ENCODE peak calls at places on chromosomes 4 and X, in seven cellular contexts. One of them, this sample, is unnamed.

GRCh38 chr4:16607241-16607640 is 291.2 kb downstream of the LDB2 start:
- DNase-seq in astrocyte of the spinal cord: no peak
- DNase-seq in choroid plexus epithelial cell: no peak
- DNase-seq in fibroblast of the aortic adventitia: no peak
- DNase-seq in A549: no peak
- DNase-seq in CD8-positive, alpha-beta T cell: no peak
- DNase-seq in HepG2: no peak
- DNase-seq in this sample: no peak

GRCh38 chr4:145904413-145905177 is 34.0 kb downstream of the ZNF827 start:
- DNase-seq in astrocyte of the spinal cord: no peak
- DNase-seq in choroid plexus epithelial cell: no peak
- DNase-seq in fibroblast of the aortic adventitia: no peak
- DNase-seq in A549: no peak
- DNase-seq in CD8-positive, alpha-beta T cell: no peak
- DNase-seq in HepG2: no peak
- DNase-seq in this sample: peak

GRCh38 chrX:17592117-17592516 is 145.2 kb upstream of the SCML1 start:
- DNase-seq in astrocyte of the spinal cord: peak
- DNase-seq in choroid plexus epithelial cell: peak
- DNase-seq in fibroblast of the aortic adventitia: no peak
- DNase-seq in A549: no peak
- DNase-seq in CD8-positive, alpha-beta T cell: no peak
- DNase-seq in HepG2: no peak
- DNase-seq in this sample: no peak

GRCh38 chr4:20109395-20109794 is 142.3 kb upstream of the SLIT2 start:
- DNase-seq in astrocyte of the spinal cord: peak
- DNase-seq in choroid plexus epithelial cell: peak
- DNase-seq in fibroblast of the aortic adventitia: peak
- DNase-seq in A549: no peak
- DNase-seq in CD8-positive, alpha-beta T cell: no peak
- DNase-seq in HepG2: no peak
- DNase-seq in this sample: no peak

GRCh38 chrX:138485767-138486166 is 225.8 kb downstream of the FGF13 start:
- DNase-seq in astrocyte of the spinal cord: no peak
- DNase-seq in choroid plexus epithelial cell: no peak
- DNase-seq in fibroblast of the aortic adventitia: no peak
- DNase-seq in A549: no peak
- DNase-seq in CD8-positive, alpha-beta T cell: no peak
- DNase-seq in HepG2: no peak
- DNase-seq in this sample: no peak

GRCh38 chrX:150482537-150483217 is 85.7 kb upstream of the MTM1 start:
- DNase-seq in astrocyte of the spinal cord: peak
- DNase-seq in choroid plexus epithelial cell: peak
- DNase-seq in fibroblast of the aortic adventitia: peak
- DNase-seq in A549: peak
- DNase-seq in CD8-positive, alpha-beta T cell: no peak
- DNase-seq in HepG2: peak
- DNase-seq in this sample: peak

GRCh38 chr4:167873536-167873935 is 218.8 kb upstream of the ANXA10 start:
- DNase-seq in astrocyte of the spinal cord: no peak
- DNase-seq in choroid plexus epithelial cell: peak
- DNase-seq in fibroblast of the aortic adventitia: no peak
- DNase-seq in A549: no peak
- DNase-seq in CD8-positive, alpha-beta T cell: no peak
- DNase-seq in HepG2: no peak
- DNase-seq in this sample: no peak

GRCh38 chrX:150983526-150984163 is 510 bp downstream of the HMGB3 start:
- DNase-seq in astrocyte of the spinal cord: no peak
- DNase-seq in choroid plexus epithelial cell: no peak
- DNase-seq in fibroblast of the aortic adventitia: no peak
- DNase-seq in A549: no peak
- DNase-seq in CD8-positive, alpha-beta T cell: no peak
- DNase-seq in HepG2: no peak
- DNase-seq in this sample: no peak

GRCh38 chrX:13791559-13791958 is 25.3 kb downstream of the GPM6B start:
- DNase-seq in astrocyte of the spinal cord: peak
- DNase-seq in choroid plexus epithelial cell: no peak
- DNase-seq in fibroblast of the aortic adventitia: no peak
- DNase-seq in A549: no peak
- DNase-seq in CD8-positive, alpha-beta T cell: no peak
- DNase-seq in HepG2: no peak
- DNase-seq in this sample: no peak

DNA sequence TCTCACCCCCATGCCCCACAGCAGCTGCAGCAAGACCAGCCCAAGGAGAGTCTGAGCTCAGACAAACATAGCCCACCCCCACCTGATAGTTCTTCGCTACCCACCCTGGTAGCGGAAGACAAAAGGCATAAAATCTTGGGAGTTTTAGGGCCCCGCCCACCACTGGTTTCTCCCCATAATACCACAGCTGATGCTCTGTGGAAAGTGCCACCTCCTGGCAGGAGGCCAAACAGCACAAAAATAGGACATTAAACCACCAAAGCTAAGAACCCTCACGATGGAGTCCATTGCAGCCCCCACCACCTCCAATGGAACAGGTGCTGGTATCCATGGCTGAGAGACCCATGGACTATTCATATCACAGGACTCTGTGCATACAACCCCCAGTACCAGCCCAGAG is 226.7 kb downstream of the SNCA start:
- DNase-seq in astrocyte of the spinal cord: no peak
- DNase-seq in choroid plexus epithelial cell: no peak
- DNase-seq in fibroblast of the aortic adventitia: no peak
- DNase-seq in A549: no peak
- DNase-seq in CD8-positive, alpha-beta T cell: no peak
- DNase-seq in HepG2: no peak
- DNase-seq in this sample: no peak
- TF ChIP-seq CTCF in astrocyte of the spinal cord: no peak
- TF ChIP-seq CTCF in choroid plexus epithelial cell: no peak
- TF ChIP-seq CTCF in fibroblast of the aortic adventitia: no peak
- TF ChIP-seq CTCF in A549: no peak
- TF ChIP-seq CTCF in CD8-positive, alpha-beta T cell: no peak
- TF ChIP-seq CTCF in HepG2: no peak
- TF ChIP-seq CTCF in this sample: no peak

GRCh38 chr4:140082399-140082758 is 71.6 kb downstream of the MAML3 start:
- DNase-seq in astrocyte of the spinal cord: no peak
- DNase-seq in choroid plexus epithelial cell: no peak
- DNase-seq in fibroblast of the aortic adventitia: no peak
- DNase-seq in A549: no peak
- DNase-seq in CD8-positive, alpha-beta T cell: no peak
- DNase-seq in HepG2: no peak
- DNase-seq in this sample: no peak

GRCh38 chr4:140083320-140083719 is 70.7 kb downstream of the MAML3 start:
- DNase-seq in astrocyte of the spinal cord: no peak
- DNase-seq in choroid plexus epithelial cell: no peak
- DNase-seq in fibroblast of the aortic adventitia: no peak
- DNase-seq in A549: no peak
- DNase-seq in CD8-positive, alpha-beta T cell: no peak
- DNase-seq in HepG2: no peak
- DNase-seq in this sample: no peak

GRCh38 chr4:140084426-140084825 is 69.6 kb downstream of the MAML3 start:
- DNase-seq in astrocyte of the spinal cord: no peak
- DNase-seq in choroid plexus epithelial cell: no peak
- DNase-seq in fibroblast of the aortic adventitia: no peak
- DNase-seq in A549: no peak
- DNase-seq in CD8-positive, alpha-beta T cell: no peak
- DNase-seq in HepG2: no peak
- DNase-seq in this sample: no peak

GRCh38 chr4:140080883-140081282 is 73.1 kb downstream of the MAML3 start:
- DNase-seq in astrocyte of the spinal cord: peak
- DNase-seq in choroid plexus epithelial cell: no peak
- DNase-seq in fibroblast of the aortic adventitia: no peak
- DNase-seq in A549: no peak
- DNase-seq in CD8-positive, alpha-beta T cell: no peak
- DNase-seq in HepG2: no peak
- DNase-seq in this sample: no peak

DNA sequence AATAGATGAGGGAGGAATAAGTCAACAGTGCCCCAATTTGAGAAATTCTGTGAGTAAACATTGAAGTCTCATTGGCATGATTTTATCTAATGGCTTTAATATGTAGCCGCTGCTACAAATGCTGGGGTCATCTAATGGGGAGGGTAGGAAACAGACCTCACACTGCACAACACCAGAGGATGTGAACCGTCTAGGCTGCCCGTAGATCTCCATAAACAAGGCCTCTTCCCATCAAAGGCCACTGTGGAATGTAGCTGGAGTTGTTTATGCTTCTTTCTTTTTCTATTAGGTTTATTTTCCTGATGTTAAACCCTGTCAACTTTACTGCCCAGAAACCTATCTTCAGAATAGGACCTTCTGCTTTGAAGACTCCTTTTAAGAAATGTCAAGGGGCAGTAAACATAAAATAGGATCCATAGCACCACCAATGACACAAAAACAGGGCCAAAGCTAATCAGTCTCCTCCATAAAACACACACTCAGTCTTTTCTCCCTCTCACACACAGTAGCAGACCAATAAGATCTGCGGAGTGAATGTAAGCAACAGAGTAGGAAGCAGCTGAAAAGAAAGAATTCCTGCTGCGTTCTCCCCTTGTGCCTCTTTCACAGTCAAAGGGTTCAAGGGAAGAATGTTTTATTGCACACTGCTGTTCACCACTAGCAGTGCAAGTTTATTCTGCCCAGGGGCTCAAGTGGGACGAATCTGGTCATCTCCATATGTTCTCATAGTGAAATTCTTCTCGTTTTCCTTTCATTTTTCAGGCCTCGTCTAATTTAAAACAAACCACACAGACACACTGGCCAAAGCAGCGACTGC is 72.2 kb downstream of the MAML3 start:
- DNase-seq in astrocyte of the spinal cord: peak
- DNase-seq in choroid plexus epithelial cell: peak
- DNase-seq in fibroblast of the aortic adventitia: no peak
- DNase-seq in A549: no peak
- DNase-seq in CD8-positive, alpha-beta T cell: no peak
- DNase-seq in HepG2: no peak
- DNase-seq in this sample: no peak
- H3K4me3 ChIP-seq in astrocyte of the spinal cord: no peak
- H3K4me3 ChIP-seq in choroid plexus epithelial cell: no peak
- H3K4me3 ChIP-seq in fibroblast of the aortic adventitia: no peak
- H3K4me3 ChIP-seq in A549: no peak
- H3K4me3 ChIP-seq in CD8-positive, alpha-beta T cell: no peak
- H3K4me3 ChIP-seq in HepG2: no peak
- H3K4me3 ChIP-seq in this sample: no peak

GRCh38 chrX:21745756-21746155 is 12.2 kb downstream of the SMPX start:
- DNase-seq in astrocyte of the spinal cord: peak
- DNase-seq in choroid plexus epithelial cell: peak
- DNase-seq in fibroblast of the aortic adventitia: peak
- DNase-seq in A549: peak
- DNase-seq in CD8-positive, alpha-beta T cell: peak
- DNase-seq in HepG2: no peak
- DNase-seq in this sample: peak
- TF ChIP-seq CTCF in astrocyte of the spinal cord: peak
- TF ChIP-seq CTCF in choroid plexus epithelial cell: peak
- TF ChIP-seq CTCF in fibroblast of the aortic adventitia: peak
- TF ChIP-seq CTCF in A549: peak
- TF ChIP-seq CTCF in CD8-positive, alpha-beta T cell: peak
- TF ChIP-seq CTCF in HepG2: peak
- TF ChIP-seq CTCF in this sample: peak

GRCh38 chr4:7831858-7832257 is 107.8 kb downstream of the AFAP1 start:
- DNase-seq in astrocyte of the spinal cord: no peak
- DNase-seq in choroid plexus epithelial cell: no peak
- DNase-seq in fibroblast of the aortic adventitia: no peak
- DNase-seq in A549: no peak
- DNase-seq in CD8-positive, alpha-beta T cell: no peak
- DNase-seq in HepG2: no peak
- DNase-seq in this sample: no peak

GRCh38 chr4:7832331-7832730 is 107.3 kb downstream of the AFAP1 start:
- DNase-seq in astrocyte of the spinal cord: no peak
- DNase-seq in choroid plexus epithelial cell: no peak
- DNase-seq in fibroblast of the aortic adventitia: no peak
- DNase-seq in A549: no peak
- DNase-seq in CD8-positive, alpha-beta T cell: no peak
- DNase-seq in HepG2: no peak
- DNase-seq in this sample: no peak

GRCh38 chr4:7830747-7831146 is 108.9 kb downstream of the AFAP1 start:
- DNase-seq in astrocyte of the spinal cord: no peak
- DNase-seq in choroid plexus epithelial cell: no peak
- DNase-seq in fibroblast of the aortic adventitia: peak
- DNase-seq in A549: no peak
- DNase-seq in CD8-positive, alpha-beta T cell: no peak
- DNase-seq in HepG2: no peak
- DNase-seq in this sample: no peak

GRCh38 chr4:7829687-7830580 is 109.7 kb downstream of the AFAP1 start:
- DNase-seq in astrocyte of the spinal cord: no peak
- DNase-seq in choroid plexus epithelial cell: no peak
- DNase-seq in fibroblast of the aortic adventitia: no peak
- DNase-seq in A549: no peak
- DNase-seq in CD8-positive, alpha-beta T cell: no peak
- DNase-seq in HepG2: no peak
- DNase-seq in this sample: no peak

GRCh38 chr4:7831330-7831729 is 108.3 kb downstream of the AFAP1 start:
- DNase-seq in astrocyte of the spinal cord: peak
- DNase-seq in choroid plexus epithelial cell: peak
- DNase-seq in fibroblast of the aortic adventitia: peak
- DNase-seq in A549: no peak
- DNase-seq in CD8-positive, alpha-beta T cell: no peak
- DNase-seq in HepG2: no peak
- DNase-seq in this sample: peak
- H3K4me3 ChIP-seq in astrocyte of the spinal cord: no peak
- H3K4me3 ChIP-seq in choroid plexus epithelial cell: no peak
- H3K4me3 ChIP-seq in fibroblast of the aortic adventitia: no peak
- H3K4me3 ChIP-seq in A549: no peak
- H3K4me3 ChIP-seq in CD8-positive, alpha-beta T cell: no peak
- H3K4me3 ChIP-seq in HepG2: no peak
- H3K4me3 ChIP-seq in this sample: no peak

GRCh38 chrX:338836-339400 is 20.3 kb upstream of the GTPBP6 start:
- DNase-seq in astrocyte of the spinal cord: no peak
- DNase-seq in choroid plexus epithelial cell: no peak
- DNase-seq in fibroblast of the aortic adventitia: no peak
- DNase-seq in A549: no peak
- DNase-seq in CD8-positive, alpha-beta T cell: no peak
- DNase-seq in HepG2: no peak
- DNase-seq in this sample: no peak
- TF ChIP-seq CTCF in astrocyte of the spinal cord: no peak
- TF ChIP-seq CTCF in choroid plexus epithelial cell: no peak
- TF ChIP-seq CTCF in fibroblast of the aortic adventitia: no peak
- TF ChIP-seq CTCF in A549: no peak
- TF ChIP-seq CTCF in CD8-positive, alpha-beta T cell: no peak
- TF ChIP-seq CTCF in HepG2: no peak
- TF ChIP-seq CTCF in this sample: no peak

DNA sequence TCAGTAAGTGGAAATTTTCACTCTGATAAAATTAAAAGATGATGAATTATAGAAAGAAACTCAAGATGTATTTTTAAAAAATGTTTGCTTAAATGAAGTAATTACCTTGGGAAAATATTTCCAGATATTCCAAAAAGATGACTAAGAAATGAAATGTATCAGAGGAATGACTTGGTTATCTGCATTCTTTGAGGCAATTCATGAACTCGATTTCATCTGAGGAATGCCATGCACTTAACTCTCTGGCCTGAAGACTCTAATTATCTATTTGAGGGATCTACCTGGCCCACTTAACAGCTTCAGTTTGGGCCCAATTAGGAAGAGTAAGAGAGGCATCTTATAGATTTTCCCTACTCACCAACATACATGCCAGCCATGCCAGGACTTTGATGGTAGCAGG is 182.3 kb downstream of the INPP4B start:
- DNase-seq in astrocyte of the spinal cord: no peak
- DNase-seq in choroid plexus epithelial cell: no peak
- DNase-seq in fibroblast of the aortic adventitia: peak
- DNase-seq in A549: no peak
- DNase-seq in CD8-positive, alpha-beta T cell: no peak
- DNase-seq in HepG2: no peak
- DNase-seq in this sample: no peak
- H3K4me3 ChIP-seq in astrocyte of the spinal cord: no peak
- H3K4me3 ChIP-seq in choroid plexus epithelial cell: no peak
- H3K4me3 ChIP-seq in fibroblast of the aortic adventitia: no peak
- H3K4me3 ChIP-seq in A549: no peak
- H3K4me3 ChIP-seq in CD8-positive, alpha-beta T cell: no peak
- H3K4me3 ChIP-seq in HepG2: no peak
- H3K4me3 ChIP-seq in this sample: no peak